ENCODE peak calls at places on chromosomes 4 and X, in seven cellular contexts. Q is lung, B is fibroblast of lung, G is HFF-Myc, L is PC-3, M is cardiac fibroblast, J is ovary. V is an unnamed sample.

GRCh38 chrX:28177202-28177601 is 196.0 kb upstream of the DCAF8L1 start:
- DNase-seq in J (no peak), B (no peak), L (peak), Q (no peak), G (no peak), M (peak), V (no peak)

GRCh38 chr4:48945981-48946380 is 39.4 kb upstream of the OCIAD2 start:
- DNase-seq in J (no peak), Q (no peak), M (no peak), G (no peak), L (no peak), B (no peak), V (no peak)

GRCh38 chr4:1043658-1044468 is 32.4 kb downstream of the FGFRL1 start:
- DNase-seq in J (peak), L (peak), M (peak), B (peak), Q (peak), G (peak), V (peak)

GRCh38 chr4:55545133-55545532 is 1.6 kb downstream of the CLOCK start:
- DNase-seq in J (no peak), B (peak), L (peak), G (no peak), Q (no peak), M (peak), V (no peak)

GRCh38 chr4:123939621-123940020 is 543.0 kb downstream of the SPRY1 start:
- DNase-seq in J (no peak), G (peak), Q (no peak), L (peak), M (peak), B (peak), V (peak)

GRCh38 chr4:141011799-141012377 is 121.4 kb downstream of the RNF150 start:
- DNase-seq in G (no peak), M (no peak), J (no peak), L (no peak), B (no peak), Q (no peak), V (no peak)

GRCh38 chr4:171186700-171187099 is 626.5 kb upstream of the GALNTL6 start:
- DNase-seq in M (no peak), G (no peak), J (no peak), L (no peak), B (no peak), Q (no peak), V (no peak)

GRCh38 chr4:34157546-34157945 is 2086.8 kb downstream of the ARAP2 start:
- DNase-seq in G (no peak), J (no peak), L (peak), B (peak), M (no peak), Q (no peak), V (no peak)

GRCh38 chr4:27397886-27398285 is 537.2 kb downstream of the STIM2 start:
- DNase-seq in Q (no peak), B (peak), L (peak), J (no peak), G (peak), M (peak), V (peak)

GRCh38 chrX:137565318-137565904 is 516 bp upstream of the ZIC3 start:
- DNase-seq in M (no peak), J (no peak), Q (no peak), G (no peak), B (no peak), L (no peak), V (no peak)

GRCh38 chr4:119536572-119537528 is 91.8 kb downstream of the PDE5A start:
- DNase-seq in B (peak), G (no peak), Q (no peak), J (no peak), M (peak), L (peak), V (no peak)

GRCh38 chr4:101135371-101136010 is 211.8 kb downstream of the PPP3CA start:
- DNase-seq in J (no peak), Q (no peak), G (no peak), M (no peak), L (no peak), B (no peak), V (no peak)

GRCh38 chr4:3415471-3416141 is 26.2 kb upstream of the HGFAC start:
- DNase-seq in B (no peak), L (no peak), G (no peak), Q (no peak), M (no peak), J (peak), V (no peak)

GRCh38 chrX:1053072-1053471 is 159.4 kb downstream of the CRLF2 start:
- DNase-seq in G (no peak), L (no peak), Q (no peak), J (no peak), B (no peak), M (no peak), V (no peak)

GRCh38 chr4:114272226-114272625 is 292.8 kb upstream of the ARSJ start:
- DNase-seq in Q (no peak), G (peak), M (peak), J (no peak), B (peak), L (peak), V (peak)

GRCh38 chrX:120262781-120263719 is 12.4 kb downstream of the ZBTB33 start:
- DNase-seq in B (no peak), Q (no peak), M (no peak), G (no peak), J (no peak), L (no peak), V (no peak)

GRCh38 chr4:54746228-54746627 is 88.5 kb downstream of the KIT start:
- DNase-seq in L (peak), Q (no peak), M (no peak), B (no peak), G (peak), J (no peak), V (peak)

GRCh38 chrX:31353095-31353494 is 281.3 kb upstream of the FTHL17 start:
- DNase-seq in M (peak), B (peak), G (peak), J (no peak), Q (no peak), L (peak), V (peak)

GRCh38 chrX:9520211-9520590 is 55.3 kb downstream of the TBL1X start:
- DNase-seq in B (no peak), J (no peak), L (no peak), G (no peak), M (no peak), Q (no peak), V (no peak)

GRCh38 chrX:121571333-121571732 is 523.9 kb downstream of the GLUD2 start:
- DNase-seq in G (no peak), Q (no peak), J (no peak), B (no peak), M (no peak), L (peak), V (no peak)

GRCh38 chr4:91826186-91826585 is 477.6 kb upstream of the GRID2 start:
- DNase-seq in Q (no peak), G (no peak), B (no peak), L (peak), J (no peak), M (peak), V (peak)

GRCh38 chr4:159926871-159927270 is 824.0 kb downstream of the RAPGEF2 start:
- DNase-seq in M (no peak), G (no peak), B (no peak), L (peak), J (no peak), Q (no peak), V (no peak)

GRCh38 chrX:54043696-54044125 is 562 bp downstream of the PHF8 start:
- DNase-seq in G (no peak), B (no peak), Q (peak), M (no peak), L (peak), J (no peak), V (no peak)

GRCh38 chr4:115424852-115425251 is 311.4 kb upstream of the NDST4 start:
- DNase-seq in B (no peak), G (no peak), J (no peak), M (no peak), L (no peak), Q (no peak), V (no peak)

GRCh38 chr4:101271516-101271915 is 75.8 kb downstream of the PPP3CA start:
- DNase-seq in L (peak), J (no peak), Q (no peak), B (peak), G (no peak), M (peak), V (no peak)

GRCh38 chr4:4488405-4489404 is 53.1 kb downstream of the STX18 start:
- DNase-seq in B (peak), J (peak), G (peak), Q (peak), L (peak), M (peak), V (peak)

DNA sequence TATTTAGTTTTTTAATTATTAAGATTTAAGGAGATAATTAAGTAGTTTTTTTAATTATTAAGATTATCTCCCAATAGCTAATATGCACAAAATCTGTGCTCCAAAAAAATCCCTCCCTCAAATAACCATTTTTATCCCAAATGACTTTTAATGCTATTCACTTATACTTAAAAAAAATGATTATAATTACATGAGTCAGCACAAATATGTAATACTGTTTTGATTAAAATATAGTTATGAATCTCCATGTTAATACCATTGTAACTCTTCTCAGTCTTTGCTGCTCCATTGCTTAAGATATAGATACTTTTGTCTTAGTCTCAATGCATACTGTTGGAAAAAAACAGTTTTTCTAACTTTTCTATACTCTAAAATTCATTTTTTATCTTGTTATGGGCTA is 1121.1 kb upstream of the ADGRL3 start:
- DNase-seq in J (no peak), G (no peak), Q (no peak), L (no peak), B (no peak), M (no peak), V (no peak)
- H3K4me3 ChIP-seq in J (no peak), G (no peak), Q (no peak), L (no peak), B (no peak), M (no peak), V (no peak)

GRCh38 chr4:139509727-139510410 is 46.1 kb downstream of the SETD7 start:
- DNase-seq in G (no peak), B (peak), M (peak), L (no peak), J (no peak), Q (no peak), V (no peak)
- TF ChIP-seq CTCF in G (peak), B (peak), M (peak), L (peak), J (no peak), Q (peak), V (peak)

GRCh38 chr4:8231551-8232049 is 32.5 kb downstream of the SH3TC1 start:
- DNase-seq in G (no peak), Q (no peak), L (no peak), J (no peak), B (no peak), M (no peak), V (no peak)
- H3K4me3 ChIP-seq in G (no peak), Q (no peak), L (no peak), J (no peak), B (no peak), M (no peak), V (no peak)

GRCh38 chr4:53653484-53654053 is 62.3 kb upstream of the LNX1 start:
- DNase-seq in G (no peak), L (no peak), J (peak), B (peak), Q (no peak), M (peak), V (no peak)
- TF ChIP-seq CTCF in G (no peak), L (peak), J (no peak), B (no peak), Q (no peak), M (no peak), V (no peak)

GRCh38 chr4:182807346-182807745 is 109.8 kb downstream of the DCTD start:
- DNase-seq in G (no peak), M (no peak), L (no peak), J (no peak), Q (no peak), B (no peak), V (no peak)
- H3K4me3 ChIP-seq in G (no peak), M (no peak), L (no peak), J (no peak), Q (no peak), B (no peak), V (no peak)

DNA sequence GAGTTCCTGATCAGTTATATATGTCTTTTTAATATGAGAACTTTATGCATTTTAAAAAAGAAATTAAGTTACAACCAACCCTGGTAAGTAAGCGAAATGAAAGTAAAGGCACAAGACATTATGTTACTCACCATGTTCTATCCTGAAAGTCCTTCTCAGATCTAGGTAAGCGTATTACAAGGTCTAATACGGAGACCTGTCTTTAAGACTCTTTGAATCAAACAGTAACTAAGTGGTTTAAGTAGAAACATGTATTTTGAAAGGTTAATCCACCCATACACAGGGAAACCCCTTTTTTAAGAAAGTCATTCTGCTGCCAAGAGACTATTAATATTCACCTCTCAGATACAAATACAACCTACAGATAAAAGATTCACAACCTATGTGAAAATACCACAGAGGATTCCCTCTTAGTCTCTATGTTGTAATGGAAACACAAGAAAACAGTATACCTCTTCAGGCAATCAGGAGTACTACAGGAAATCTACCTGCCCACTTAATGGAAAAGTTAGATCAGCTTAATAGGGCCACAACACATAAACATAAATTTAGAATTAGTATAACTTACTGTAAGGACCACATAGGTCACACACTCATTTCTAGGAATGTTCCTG is 63.2 kb upstream of the TNIP3 start:
- DNase-seq in J (no peak), L (peak), G (no peak), B (no peak), M (no peak), Q (no peak), V (no peak)
- TF ChIP-seq CTCF in J (no peak), L (no peak), G (no peak), B (no peak), M (no peak), Q (no peak), V (no peak)

GRCh38 chr4:11412211-11412610 is 16.5 kb downstream of the HS3ST1 start:
- DNase-seq in L (no peak), M (no peak), B (no peak), G (no peak), J (no peak), Q (no peak), V (no peak)

GRCh38 chr4:11404431-11404830 is 24.3 kb downstream of the HS3ST1 start:
- DNase-seq in M (no peak), L (no peak), G (no peak), Q (no peak), J (no peak), B (no peak), V (no peak)

GRCh38 chr4:11408569-11408968 is 20.1 kb downstream of the HS3ST1 start:
- DNase-seq in Q (no peak), B (no peak), M (no peak), G (no peak), L (no peak), J (no peak), V (no peak)

GRCh38 chr4:11415409-11416070 is 13.2 kb downstream of the HS3ST1 start:
- DNase-seq in M (no peak), B (no peak), G (no peak), J (no peak), L (no peak), Q (no peak), V (no peak)

DNA sequence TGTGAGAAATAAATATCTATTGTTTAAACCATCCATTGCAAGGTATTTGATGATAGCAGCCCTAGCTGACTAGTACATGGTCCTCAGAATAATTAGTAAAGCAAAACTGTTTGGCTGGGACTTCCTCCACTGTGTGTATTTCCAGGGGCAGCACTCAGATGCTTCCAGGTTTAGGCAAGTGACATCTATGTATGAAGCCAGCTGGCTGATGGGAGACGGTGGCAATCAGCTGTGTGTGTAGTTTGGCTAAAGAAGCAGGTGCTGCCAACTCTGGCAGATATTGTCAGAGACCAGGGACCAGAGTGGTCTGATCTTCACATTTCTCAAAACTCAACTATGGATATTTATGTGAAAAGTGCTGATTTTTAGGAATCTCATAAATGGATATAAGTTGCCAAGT is 19.1 kb downstream of the HS3ST1 start:
- DNase-seq in B (no peak), J (no peak), L (no peak), G (no peak), M (no peak), Q (no peak), V (no peak)
- H3K4me3 ChIP-seq in B (no peak), J (no peak), L (no peak), G (no peak), M (no peak), Q (no peak), V (no peak)

GRCh38 chrX:63506320-63506719 is 155.2 kb upstream of the SPIN4 start:
- DNase-seq in J (no peak), G (no peak), B (peak), Q (no peak), L (peak), M (peak), V (peak)
- TF ChIP-seq CTCF in J (no peak), G (no peak), B (no peak), Q (no peak), L (peak), M (no peak), V (peak)

V was measured in astrocyte of the cerebellum.